ENCODE peak calls at places on chromosomes 5 and 9, in ten cellular contexts. S, Y, T, X, E, J, P, O, A and C are unnamed samples.

GRCh38 chr5:157907479-157907878 is 48.5 kb upstream of the CLINT1 start:
- DNase-seq in J (no peak), A (no peak), P (no peak), Y (no peak), T (no peak), O (no peak), E (no peak), S (no peak), X (no peak), C (no peak)

GRCh38 chr5:174895360-174895759 is 171.0 kb downstream of the MSX2 start:
- DNase-seq in J (no peak), E (no peak), S (no peak), A (no peak), O (no peak), P (no peak), X (no peak), Y (no peak), T (no peak), C (no peak)

GRCh38 chr9:108156270-108156998 is 666.9 kb upstream of the KLF4 start:
- DNase-seq in P (no peak), T (no peak), J (no peak), Y (no peak), S (peak), X (no peak), O (no peak), E (peak), A (peak), C (peak)

GRCh38 chr5:23235246-23235645 is 272.2 kb upstream of the PRDM9 start:
- DNase-seq in T (no peak), O (no peak), X (no peak), Y (no peak), P (no peak), S (no peak), J (no peak), A (no peak), E (no peak), C (no peak)

GRCh38 chr9:33877727-33878489 is 60.9 kb downstream of the UBE2R2 start:
- DNase-seq in A (no peak), J (no peak), S (no peak), E (peak), T (no peak), P (no peak), X (no peak), Y (no peak), O (no peak), C (no peak)

GRCh38 chr5:171407234-171407633 is 12.2 kb upstream of the FGF18 start:
- DNase-seq in O (no peak), X (no peak), J (no peak), P (no peak), E (no peak), S (no peak), T (no peak), A (no peak), Y (no peak), C (no peak)

GRCh38 chr5:32099486-32100035 is 74.6 kb downstream of the GOLPH3 start:
- DNase-seq in Y (no peak), A (no peak), T (no peak), P (no peak), S (no peak), E (no peak), J (no peak), O (no peak), X (no peak), C (no peak)

GRCh38 chr9:115481769-115482168 is 363.8 kb upstream of the TNC start:
- DNase-seq in O (no peak), J (no peak), A (no peak), P (no peak), E (no peak), X (no peak), Y (no peak), T (no peak), S (no peak), C (no peak)

GRCh38 chr5:142749321-142749720 is 20.9 kb upstream of the ARHGAP26 start:
- DNase-seq in X (no peak), E (peak), P (no peak), T (peak), J (no peak), S (peak), A (no peak), Y (peak), O (no peak), C (peak)

GRCh38 chr9:13432914-13433313 is 153.4 kb upstream of the MPDZ start:
- DNase-seq in J (no peak), A (no peak), Y (no peak), P (no peak), O (no peak), T (no peak), S (no peak), E (peak), X (no peak), C (peak)

GRCh38 chr9:121581775-121582600 is 69.4 kb upstream of the DAB2IP start:
- DNase-seq in S (no peak), A (no peak), T (no peak), O (no peak), J (no peak), X (no peak), Y (no peak), E (no peak), P (no peak), C (no peak)

GRCh38 chr5:136192015-136192525 is 892 bp downstream of the SMIM32 start:
- DNase-seq in P (no peak), X (no peak), S (no peak), Y (peak), T (no peak), O (peak), A (no peak), E (no peak), J (no peak), C (peak)

GRCh38 chr5:136194611-136195010 is 1.6 kb upstream of the SMIM32 start:
- DNase-seq in Y (no peak), S (no peak), T (no peak), P (no peak), A (no peak), J (no peak), O (peak), E (no peak), X (no peak), C (no peak)

GRCh38 chr5:136192526-136193395 is at the start of gene SMIM32:
- DNase-seq in P (peak), S (no peak), A (no peak), O (peak), X (no peak), Y (peak), J (no peak), T (no peak), E (no peak), C (peak)

GRCh38 chr5:136191304-136192014 is 1.5 kb downstream of the SMIM32 start:
- DNase-seq in X (no peak), P (no peak), A (no peak), J (no peak), O (peak), E (peak), S (peak), Y (no peak), T (peak), C (peak)

DNA sequence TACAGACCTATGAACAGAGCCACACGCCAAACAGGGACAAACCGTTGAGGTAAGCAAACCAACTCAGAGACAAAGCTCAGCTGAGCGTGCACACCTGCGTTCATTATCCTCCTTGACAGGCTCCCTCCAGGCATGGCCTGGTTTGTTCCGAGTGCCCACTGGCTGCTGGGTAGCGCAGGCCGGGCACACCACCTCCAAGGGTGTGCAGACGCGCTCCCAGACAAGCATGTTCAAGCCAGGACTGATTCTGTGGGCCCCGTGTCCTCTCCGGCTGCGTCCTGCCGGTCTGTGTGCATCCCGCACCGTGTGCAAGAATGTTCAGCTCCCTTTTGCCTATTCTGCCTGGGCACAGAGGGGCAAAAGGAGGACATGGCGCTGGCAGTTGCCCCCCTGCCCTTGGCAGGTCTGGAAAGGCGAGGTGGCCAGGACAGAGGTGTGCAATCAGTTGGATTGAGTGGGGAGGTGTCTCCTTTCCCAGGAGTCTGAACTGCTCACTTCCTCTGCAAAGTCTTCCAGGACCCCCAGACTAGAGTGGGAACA is 504 bp upstream of the SMIM32 start:
- DNase-seq in S (no peak), T (no peak), X (no peak), A (no peak), J (no peak), O (peak), P (no peak), Y (no peak), E (no peak), C (no peak)
- H3K4me3 ChIP-seq in S (no peak), T (no peak), X (no peak), A (no peak), J (no peak), O (no peak), P (no peak), Y (no peak), E (no peak), C (no peak)

GRCh38 chr5:176846335-176847140 is 36.2 kb downstream of the UNC5A start:
- DNase-seq in J (no peak), S (peak), O (no peak), X (no peak), Y (no peak), P (no peak), T (no peak), A (peak), E (peak), C (no peak)
- TF ChIP-seq CTCF in J (no peak), S (no peak), O (no peak), X (no peak), Y (no peak), P (no peak), T (no peak), A (no peak), E (no peak), C (no peak)

GRCh38 chr5:74862221-74862620 is 4.0 kb downstream of the FAM169A start:
- DNase-seq in E (no peak), X (no peak), Y (no peak), T (no peak), A (no peak), P (no peak), O (no peak), S (no peak), J (no peak), C (no peak)
- H3K4me3 ChIP-seq in E (no peak), X (no peak), Y (no peak), T (no peak), A (no peak), P (no peak), O (no peak), S (no peak), J (no peak), C (no peak)

DNA sequence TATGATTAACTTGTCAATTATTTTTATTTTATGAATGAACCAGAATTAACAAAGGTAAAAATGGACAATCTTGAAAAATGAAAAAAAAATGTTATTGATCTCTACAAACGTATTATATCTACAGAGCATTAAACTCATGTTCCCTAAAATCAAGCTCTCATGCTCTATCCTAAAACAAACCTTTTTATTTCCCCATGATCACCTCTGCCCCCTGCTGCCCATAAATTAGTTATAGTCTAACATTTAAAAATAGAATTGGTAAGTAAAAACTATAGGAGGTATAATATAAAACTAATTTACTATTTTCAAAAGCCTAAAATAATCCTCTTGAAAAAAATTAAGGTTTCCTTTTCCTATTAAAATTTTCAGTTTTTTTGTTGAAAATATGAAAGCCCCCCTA is 168.0 kb upstream of the POU5F2 start:
- DNase-seq in A (no peak), T (no peak), Y (no peak), X (no peak), J (no peak), O (peak), S (no peak), P (no peak), E (peak), C (peak)
- TF ChIP-seq CTCF in A (no peak), T (peak), Y (no peak), X (no peak), J (peak), O (peak), S (peak), P (no peak), E (peak), C (peak)

DNA sequence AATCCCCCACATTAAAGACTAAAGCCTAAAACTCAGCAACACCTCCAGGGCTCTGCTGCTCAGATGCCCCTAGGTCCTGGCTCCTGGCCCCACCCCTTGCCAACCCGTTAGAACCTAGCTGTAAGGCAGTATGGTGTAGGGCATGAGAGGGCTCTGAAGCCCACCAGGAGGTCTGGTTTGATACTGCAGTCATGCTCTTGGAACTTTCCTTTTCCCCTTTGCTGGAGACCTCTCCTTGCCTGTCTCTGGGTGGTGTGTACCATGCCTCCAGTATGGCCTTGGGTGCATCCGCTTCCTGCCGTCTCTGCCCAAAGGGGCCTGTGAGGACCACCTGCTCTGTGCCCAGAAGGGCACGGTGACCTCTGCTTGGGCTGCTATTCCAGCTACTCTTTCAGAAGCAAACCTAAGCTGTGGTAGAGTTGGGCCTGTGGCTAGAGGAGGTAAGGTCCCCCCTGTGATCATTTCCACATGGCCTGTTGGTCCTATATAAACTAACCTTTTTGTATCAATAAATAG is 3.5 kb downstream of the TENT4A start:
- DNase-seq in O (no peak), Y (no peak), A (no peak), E (no peak), J (no peak), X (no peak), P (no peak), T (no peak), S (no peak), C (no peak)
- H3K4me3 ChIP-seq in O (peak), Y (no peak), A (peak), E (no peak), J (no peak), X (peak), P (no peak), T (no peak), S (no peak), C (peak)

GRCh38 chr9:130451509-130452388 is 7.0 kb downstream of the ASS1 start:
- DNase-seq in X (peak), S (peak), O (peak), T (peak), J (peak), P (peak), Y (peak), E (peak), A (peak), C (peak)
- TF ChIP-seq CTCF in X (peak), S (peak), O (peak), T (peak), J (peak), P (peak), Y (no peak), E (peak), A (peak), C (peak)

GRCh38 chr9:35790025-35790384 is 1.4 kb upstream of the NPR2 start:
- DNase-seq in T (no peak), J (no peak), Y (no peak), A (no peak), E (no peak), P (no peak), X (no peak), O (no peak), S (no peak), C (no peak)

GRCh38 chr9:35792044-35792813 is 838 bp downstream of the NPR2 start:
- DNase-seq in P (no peak), A (no peak), O (no peak), X (no peak), Y (no peak), J (peak), S (no peak), E (no peak), T (no peak), C (no peak)

GRCh38 chr9:35791321-35791921 is at the start of gene NPR2:
- DNase-seq in Y (peak), T (peak), X (no peak), J (no peak), P (peak), A (no peak), S (no peak), E (no peak), O (peak), C (peak)

GRCh38 chr9:35789541-35789940 is 1.9 kb upstream of the NPR2 start:
- DNase-seq in Y (no peak), A (no peak), X (no peak), J (no peak), P (no peak), E (no peak), T (no peak), S (no peak), O (no peak), C (no peak)

DNA sequence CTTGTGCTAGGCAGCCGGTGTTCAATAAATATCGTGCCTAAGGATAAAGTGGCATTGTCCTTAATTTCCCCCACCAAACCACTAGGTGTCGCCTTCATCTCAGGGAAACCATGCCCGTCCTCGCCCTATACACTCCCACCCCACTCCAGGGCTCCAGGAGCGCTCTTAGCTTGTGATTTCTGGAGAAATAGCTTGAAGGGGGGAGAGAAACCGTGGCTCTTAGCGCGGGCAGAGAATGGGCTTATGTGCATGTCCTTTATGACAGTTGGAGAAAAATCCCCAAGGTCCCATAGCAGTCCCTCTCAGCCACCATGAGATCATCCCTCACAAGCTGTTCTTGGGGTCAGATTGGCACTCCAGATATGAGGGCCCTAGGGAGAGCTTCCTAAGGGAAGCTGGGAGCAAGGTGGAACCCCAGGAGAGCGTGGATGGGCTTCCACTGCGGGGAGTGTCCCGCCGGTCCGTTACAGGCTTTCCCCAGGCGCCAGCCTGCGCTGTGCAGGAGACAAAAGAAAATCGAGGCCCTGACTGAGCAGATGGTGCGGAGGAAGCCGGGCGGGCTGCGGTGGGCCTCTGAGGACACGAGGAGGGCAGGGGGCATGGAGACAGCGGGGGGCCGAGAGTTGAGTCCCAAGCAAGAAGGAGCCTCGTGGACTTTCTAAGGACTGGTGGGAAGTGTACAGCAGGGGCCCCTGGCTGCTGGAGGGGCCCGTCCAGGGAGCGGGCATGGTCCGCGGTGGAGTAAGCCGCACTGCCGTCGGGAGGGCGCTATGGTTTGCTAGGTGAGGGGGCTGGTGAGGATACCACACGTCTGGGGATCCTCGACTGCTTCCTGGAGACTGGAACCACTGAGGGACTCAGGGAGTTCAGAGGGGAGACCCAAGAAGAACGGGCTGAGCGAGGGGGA is 753 bp upstream of the NPR2 start:
- DNase-seq in J (no peak), E (peak), Y (peak), X (peak), O (peak), S (peak), T (peak), A (peak), P (peak), C (peak)
- H3K4me3 ChIP-seq in J (no peak), E (peak), Y (no peak), X (no peak), O (no peak), S (no peak), T (no peak), A (no peak), P (peak), C (no peak)